ENCODE peak calls at places on chromosomes 1 and 21, in nine cellular contexts. L is neural progenitor cell, Y is SK-N-SH, F is HCT116, K is GM23338, X is GM23248, R is OCI-LY7, N is PC-3, B is MM.1S. A is an unnamed sample. For H4K20me1, the result is how much of the 10 kb centered on the place peaks cover.

GRCh38 chr1:155071701-155072100 is 6.9 kb upstream of the EFNA3 start:
- DNase-seq in L (peak), Y (peak), F (no peak), K (peak), X (no peak), R (no peak), N (no peak), B (no peak), A (peak)

GRCh38 chr1:77370588-77371306 is 88.9 kb downstream of the AK5 start:
- DNase-seq in L (no peak), Y (no peak), F (no peak), K (no peak), X (peak), R (no peak), N (peak), B (no peak), A (no peak)

GRCh38 chr1:214637722-214638473 is 34.9 kb downstream of the CENPF start:
- DNase-seq in L (peak), Y (no peak), F (peak), K (peak), X (peak), R (peak), N (peak), B (peak), A (peak)

GRCh38 chr1:178055779-178056471 is 38.0 kb upstream of the RASAL2 start:
- DNase-seq in L (peak), Y (no peak), F (peak), K (no peak), X (no peak), R (peak), N (peak), B (peak), A (peak)

GRCh38 chr1:94863297-94863911 is 43.2 kb downstream of the SLC44A3 start:
- DNase-seq in L (no peak), Y (no peak), F (peak), K (no peak), X (peak), R (no peak), N (peak), B (no peak), A (peak)

GRCh38 chr21:43195131-43196021 is 26.6 kb downstream of the CRYAA start:
- DNase-seq in L (no peak), Y (peak), F (no peak), K (no peak), X (no peak), R (no peak), N (no peak), B (no peak), A (peak)

GRCh38 chr1:203172184-203173115 is 3.2 kb downstream of the MYBPH start:
- DNase-seq in L (peak), Y (peak), F (no peak), K (peak), X (peak), R (peak), N (peak), B (peak), A (peak)

GRCh38 chr1:13700521-13701273 is 709 bp downstream of the PRDM2 start:
- DNase-seq in L (peak), Y (no peak), F (no peak), K (peak), X (peak), R (peak), N (peak), B (peak), A (peak)

GRCh38 chr1:31752952-31753351 is 11.2 kb downstream of the ADGRB2 start:
- DNase-seq in L (no peak), Y (no peak), F (no peak), K (no peak), X (no peak), R (no peak), N (no peak), B (no peak), A (no peak)

GRCh38 chr1:31752258-31752657 is 11.9 kb downstream of the ADGRB2 start:
- DNase-seq in L (no peak), Y (no peak), F (no peak), K (peak), X (no peak), R (no peak), N (no peak), B (no peak), A (no peak)

GRCh38 chr1:31751822-31752241 is 12.3 kb downstream of the ADGRB2 start:
- DNase-seq in L (no peak), Y (no peak), F (no peak), K (no peak), X (no peak), R (no peak), N (no peak), B (no peak), A (no peak)

GRCh38 chr1:31749785-31750345 is 14.3 kb downstream of the ADGRB2 start:
- DNase-seq in L (no peak), Y (no peak), F (no peak), K (no peak), X (no peak), R (no peak), N (no peak), B (no peak), A (no peak)

DNA sequence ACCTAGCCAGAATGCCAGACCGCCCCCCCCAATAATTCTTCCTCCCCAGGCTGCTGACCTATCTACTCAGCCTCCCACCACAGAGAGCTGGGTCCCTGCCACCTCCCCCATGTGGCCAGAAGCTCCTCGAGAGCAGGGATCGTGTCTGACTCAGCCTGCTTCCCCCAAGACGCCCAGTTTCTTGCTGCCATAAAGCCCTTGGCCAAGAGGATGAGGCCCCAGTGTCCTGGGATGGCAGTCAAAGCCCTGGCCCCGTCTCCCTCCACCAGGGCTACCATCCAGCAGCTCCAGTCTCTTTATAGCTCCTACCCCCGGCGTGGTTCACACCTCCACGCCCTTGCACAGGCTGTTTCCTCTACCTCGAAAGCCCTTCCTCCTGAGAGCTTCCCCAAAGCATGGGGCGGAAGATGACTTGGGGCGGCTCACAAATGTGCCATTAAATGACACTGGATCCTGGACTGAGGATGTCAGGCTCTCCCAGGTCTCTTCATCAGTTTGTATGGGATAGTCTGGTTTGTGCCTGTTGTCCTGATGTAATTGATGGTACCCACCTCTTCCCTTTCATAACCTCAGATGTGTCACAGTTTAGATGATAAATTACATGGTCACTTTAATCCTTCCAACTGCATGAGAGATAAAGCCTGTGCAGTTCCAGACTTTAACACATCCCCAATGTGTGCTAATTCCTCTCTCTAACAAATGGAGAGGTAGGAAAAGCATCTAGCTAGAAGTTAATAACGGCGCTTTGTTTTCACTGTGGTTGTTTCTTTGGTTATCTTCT is 13.1 kb downstream of the ADGRB2 start:
- DNase-seq in L (no peak), Y (no peak), F (no peak), K (no peak), X (peak), R (peak), N (no peak), B (no peak), A (no peak)
- TF ChIP-seq EZH2phosphoT487 in L (no peak), Y (no peak), F (no peak), K (no peak), X (no peak), R (no peak), N (no peak), B (no peak), A (no peak)

GRCh38 chr1:226943156-226943555 is 3.1 kb downstream of the COQ8A start:
- DNase-seq in L (no peak), Y (no peak), F (no peak), K (no peak), X (peak), R (no peak), N (no peak), B (no peak), A (no peak)
- H4K20me1 ChIP-seq in L (under half), Y (under half), F (under half), K (under half), X (under half), R (under half), N (under half), B (under half), A (under half)

DNA sequence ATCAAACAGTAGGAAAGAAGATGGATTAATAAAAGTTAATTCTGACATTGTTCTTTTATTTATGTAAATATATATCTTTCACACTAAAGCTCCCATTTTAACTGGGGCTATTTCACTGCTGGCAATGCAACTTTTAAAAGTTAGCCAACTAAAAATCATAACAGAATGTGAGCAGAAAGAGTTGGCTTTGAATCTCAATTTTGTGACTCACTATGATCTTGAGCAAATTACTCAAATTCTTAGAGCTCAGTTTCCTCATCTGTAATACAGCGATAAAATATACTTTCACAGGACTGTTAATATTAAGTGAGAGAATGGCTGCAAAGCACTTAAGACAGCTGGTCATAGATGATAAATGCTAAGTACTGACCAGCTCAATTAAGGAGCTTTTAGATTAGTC is 10.8 kb downstream of the EFCAB14 start:
- DNase-seq in L (no peak), Y (no peak), F (no peak), K (no peak), X (no peak), R (no peak), N (no peak), B (no peak), A (no peak)
- TF ChIP-seq EZH2phosphoT487 in L (no peak), Y (no peak), F (no peak), K (no peak), X (no peak), R (no peak), N (no peak), B (no peak), A (no peak)

DNA sequence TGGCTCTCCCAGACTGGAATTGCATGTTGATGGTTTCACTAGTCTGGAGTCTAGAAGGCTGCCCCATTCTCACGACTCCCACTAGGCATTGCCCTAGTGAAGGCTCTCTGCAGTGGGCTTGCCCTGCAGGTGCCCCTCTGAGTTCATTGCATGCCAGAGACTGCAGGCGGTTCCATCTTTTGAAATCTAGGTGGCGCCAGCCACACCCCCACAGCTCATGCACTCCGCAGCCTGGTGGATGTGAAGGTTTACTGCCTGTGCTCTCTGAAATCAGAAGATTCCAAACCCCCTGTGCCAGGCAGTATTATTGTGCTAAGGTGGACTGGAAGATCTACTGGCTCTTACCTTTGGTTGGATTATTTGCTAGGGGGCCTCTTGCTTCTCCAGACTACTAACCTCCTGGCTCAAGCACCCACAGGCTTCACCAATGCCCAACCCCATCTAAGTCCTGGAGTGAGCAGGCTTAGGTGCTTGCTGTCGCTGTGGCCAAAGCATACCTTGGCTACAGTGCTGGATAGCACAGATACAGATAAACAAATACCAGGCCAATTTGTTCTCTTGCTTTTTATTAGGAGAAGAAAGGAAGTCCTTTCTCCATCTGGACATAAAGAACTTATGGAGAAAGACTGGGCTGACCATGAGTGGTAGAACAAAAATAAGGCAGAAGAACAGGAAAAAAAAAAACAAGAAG is 83.5 kb upstream of the SIM2 start:
- DNase-seq in L (peak), Y (no peak), F (peak), K (peak), X (no peak), R (peak), N (peak), B (no peak), A (no peak)
- H4K20me1 ChIP-seq in L (under half), Y (under half), F (under half), K (under half), X (under half), R (under half), N (under half), B (under half), A (under half)

DNA sequence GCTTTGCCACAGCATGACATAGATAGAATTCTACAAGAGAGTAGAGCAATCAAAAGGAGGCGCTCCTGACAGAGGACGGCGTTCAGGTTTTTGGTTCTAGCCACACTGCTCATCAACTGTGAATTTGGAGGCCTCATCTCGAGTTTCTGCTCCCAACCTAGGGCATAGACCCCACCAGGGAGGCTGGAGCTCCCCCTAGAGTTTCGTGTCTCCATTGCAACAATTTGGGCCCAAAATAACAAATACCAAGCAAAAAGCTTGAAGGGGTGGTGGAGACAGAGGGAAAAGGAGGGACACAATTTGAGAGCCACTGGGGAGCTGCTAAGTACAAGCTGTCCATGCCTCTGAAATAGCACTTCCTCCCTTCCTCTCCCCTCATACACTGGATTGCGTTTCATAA is 297.0 kb downstream of the GPATCH2 start:
- DNase-seq in L (peak), Y (peak), F (peak), K (peak), X (peak), R (peak), N (peak), B (peak), A (peak)
- TF ChIP-seq EZH2phosphoT487 in L (no peak), Y (no peak), F (no peak), K (no peak), X (no peak), R (no peak), N (no peak), B (no peak), A (no peak)

GRCh38 chr1:90987860-90988259 is 34.0 kb downstream of the ZNF644 start:
- DNase-seq in L (no peak), Y (no peak), F (no peak), K (peak), X (no peak), R (no peak), N (no peak), B (no peak), A (no peak)
- H4K20me1 ChIP-seq in L (under half), Y (half or more), F (under half), K (under half), X (half or more), R (under half), N (under half), B (under half), A (half or more)

GRCh38 chr1:41355761-41356160 is 5.5 kb upstream of the FOXO6 start:
- DNase-seq in L (peak), Y (no peak), F (no peak), K (no peak), X (no peak), R (no peak), N (no peak), B (no peak), A (no peak)

GRCh38 chr1:41353744-41354143 is 7.5 kb upstream of the FOXO6 start:
- DNase-seq in L (peak), Y (no peak), F (no peak), K (no peak), X (no peak), R (no peak), N (peak), B (peak), A (no peak)

GRCh38 chr1:41356752-41357151 is 4.5 kb upstream of the FOXO6 start:
- DNase-seq in L (peak), Y (no peak), F (no peak), K (no peak), X (no peak), R (no peak), N (no peak), B (no peak), A (no peak)

GRCh38 chr1:41355356-41355755 is 5.9 kb upstream of the FOXO6 start:
- DNase-seq in L (peak), Y (no peak), F (no peak), K (no peak), X (no peak), R (no peak), N (no peak), B (no peak), A (no peak)

GRCh38 chr1:41354956-41355355 is 6.3 kb upstream of the FOXO6 start:
- DNase-seq in L (peak), Y (no peak), F (no peak), K (peak), X (no peak), R (no peak), N (no peak), B (no peak), A (no peak)
- TF ChIP-seq EZH2phosphoT487 in L (no peak), Y (no peak), F (no peak), K (no peak), X (no peak), R (no peak), N (no peak), B (no peak), A (no peak)

A was measured in hepatocyte.